ENCODE peak calls at places on chromosome 4, in ten cellular contexts. E is endodermal cell, F is stomach, A is IMR-90, N is fibroblast of mammary gland, Y is left lung, X is hepatocyte, L is gastrocnemius medialis, S is choroid plexus epithelial cell, D is pancreas. Z is an unnamed sample.

GRCh38 chr4:10051536-10052135 is 30.3 kb upstream of the SLC2A9 start:
- DNase-seq in E (no peak), F (no peak), A (no peak), N (no peak), Y (no peak), X (no peak), L (no peak), S (no peak), D (no peak), Z (no peak)

GRCh38 chr4:71772592-71772991 is 11.3 kb downstream of the GC start:
- DNase-seq in E (no peak), F (no peak), A (no peak), N (no peak), Y (no peak), X (no peak), L (no peak), S (no peak), D (no peak), Z (no peak)

GRCh38 chr4:2857349-2857927 is 13.8 kb downstream of the ADD1 start:
- DNase-seq in E (no peak), F (no peak), A (no peak), N (no peak), Y (no peak), X (no peak), L (no peak), S (no peak), D (no peak), Z (no peak)

GRCh38 chr4:60981534-60981933 is 218.6 kb upstream of the ADGRL3 start:
- DNase-seq in E (no peak), F (no peak), A (no peak), N (no peak), Y (no peak), X (no peak), L (no peak), S (no peak), D (no peak), Z (no peak)

GRCh38 chr4:101944649-101945048 is 154.1 kb downstream of the BANK1 start:
- DNase-seq in E (no peak), F (no peak), A (peak), N (peak), Y (no peak), X (no peak), L (no peak), S (peak), D (no peak), Z (no peak)

GRCh38 chr4:19399001-19399400 is 852.7 kb upstream of the SLIT2 start:
- DNase-seq in E (no peak), F (no peak), A (peak), N (peak), Y (no peak), X (no peak), L (no peak), S (peak), D (no peak), Z (peak)

GRCh38 chr4:30903493-30903892 is 183.3 kb downstream of the PCDH7 start:
- DNase-seq in E (no peak), F (no peak), A (peak), N (peak), Y (no peak), X (no peak), L (no peak), S (peak), D (no peak), Z (peak)

GRCh38 chr4:53705151-53705764 is 114.0 kb upstream of the LNX1 start:
- DNase-seq in E (no peak), F (no peak), A (no peak), N (no peak), Y (no peak), X (no peak), L (no peak), S (no peak), D (no peak), Z (no peak)

GRCh38 chr4:15142201-15142600 is 139.9 kb downstream of the CPEB2 start:
- DNase-seq in E (no peak), F (no peak), A (no peak), N (no peak), Y (no peak), X (no peak), L (no peak), S (no peak), D (no peak), Z (no peak)

GRCh38 chr4:7240341-7240740 is 48.0 kb downstream of the SORCS2 start:
- DNase-seq in E (no peak), F (no peak), A (no peak), N (no peak), Y (no peak), X (no peak), L (no peak), S (no peak), D (no peak), Z (no peak)
- TF ChIP-seq CTCF in E (peak), F (no peak), A (no peak), N (no peak), Y (no peak), X (peak), L (no peak), S (no peak), D (no peak), Z (no peak)

GRCh38 chr4:48043504-48043903 is 26.9 kb downstream of the NIPAL1 start:
- DNase-seq in E (no peak), F (no peak), A (no peak), N (no peak), Y (no peak), X (no peak), L (no peak), S (no peak), D (no peak), Z (no peak)

GRCh38 chr4:48046059-48046458 is 29.5 kb downstream of the NIPAL1 start:
- DNase-seq in E (no peak), F (peak), A (no peak), N (no peak), Y (no peak), X (no peak), L (no peak), S (no peak), D (no peak), Z (no peak)

GRCh38 chr4:48041535-48042137 is 25.1 kb downstream of the NIPAL1 start:
- DNase-seq in E (no peak), F (no peak), A (no peak), N (no peak), Y (no peak), X (no peak), L (no peak), S (no peak), D (no peak), Z (no peak)

GRCh38 chr4:48042979-48043461 is 26.4 kb downstream of the NIPAL1 start:
- DNase-seq in E (no peak), F (no peak), A (no peak), N (no peak), Y (no peak), X (peak), L (no peak), S (no peak), D (no peak), Z (no peak)

DNA sequence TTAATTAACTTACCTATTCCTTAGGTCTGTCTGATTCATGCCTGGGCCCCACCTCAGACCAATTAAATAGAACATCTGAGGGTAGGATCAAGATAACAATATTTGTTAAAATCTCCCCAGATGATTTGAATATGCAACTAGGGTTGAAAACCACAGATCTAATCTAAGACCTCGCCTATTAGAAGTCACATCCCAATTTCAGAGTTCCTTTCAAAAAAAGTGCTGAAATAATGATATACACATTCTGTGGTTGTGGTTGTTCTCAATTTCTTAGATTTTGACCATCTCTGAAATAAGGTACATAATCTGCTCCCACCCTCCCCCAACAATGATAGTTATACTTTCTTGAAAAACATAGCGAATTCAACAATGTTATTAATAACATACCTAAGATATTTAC is 27.7 kb downstream of the NIPAL1 start:
- DNase-seq in E (no peak), F (no peak), A (no peak), N (no peak), Y (no peak), X (no peak), L (no peak), S (no peak), D (no peak), Z (no peak)
- H3K4me3 ChIP-seq in E (no peak), F (no peak), A (no peak), N (no peak), Y (no peak), X (no peak), L (no peak), S (no peak), D (no peak), Z (no peak)

GRCh38 chr4:17126306-17126978 is 228.0 kb upstream of the LDB2 start:
- DNase-seq in E (no peak), F (no peak), A (no peak), N (no peak), Y (no peak), X (no peak), L (no peak), S (no peak), D (no peak), Z (no peak)

GRCh38 chr4:17120761-17121160 is 222.3 kb upstream of the LDB2 start:
- DNase-seq in E (no peak), F (no peak), A (peak), N (peak), Y (no peak), X (no peak), L (no peak), S (no peak), D (no peak), Z (peak)

GRCh38 chr4:17128268-17128667 is 229.8 kb upstream of the LDB2 start:
- DNase-seq in E (no peak), F (no peak), A (peak), N (peak), Y (no peak), X (no peak), L (no peak), S (no peak), D (no peak), Z (peak)

GRCh38 chr4:17124767-17125166 is 226.3 kb upstream of the LDB2 start:
- DNase-seq in E (no peak), F (no peak), A (no peak), N (no peak), Y (no peak), X (no peak), L (no peak), S (no peak), D (no peak), Z (no peak)
- TF ChIP-seq CTCF in E (peak), F (no peak), A (peak), N (peak), Y (no peak), X (no peak), L (no peak), S (peak), D (no peak), Z (peak)

DNA sequence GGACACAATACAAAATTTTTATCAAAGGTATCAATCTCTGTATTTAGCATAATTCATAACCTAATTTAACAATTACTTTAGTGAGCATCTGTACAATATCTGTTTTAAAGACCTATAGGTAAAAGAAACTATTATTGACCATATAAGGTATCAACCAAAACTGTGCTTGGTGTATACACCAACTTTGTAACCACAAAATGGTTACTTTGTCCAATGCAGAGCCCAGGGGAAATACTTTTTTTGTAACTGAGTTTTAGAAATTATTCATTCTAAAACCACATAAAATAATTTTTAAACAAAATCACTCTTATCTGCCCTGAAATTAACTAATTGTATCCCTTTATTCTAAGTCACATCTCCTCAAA is 5.0 kb downstream of the CXXC4 start:
- DNase-seq in E (no peak), F (no peak), A (no peak), N (no peak), Y (no peak), X (no peak), L (no peak), S (no peak), D (no peak), Z (no peak)
- H3K4me3 ChIP-seq in E (peak), F (no peak), A (no peak), N (no peak), Y (no peak), X (no peak), L (no peak), S (no peak), D (no peak), Z (no peak)